ENCODE peak calls at places on chromosomes 5 and 9, in six cellular contexts. T is IMR-90, C is HepG2, S is SK-N-SH, B is K562, E is GM12878. X is an unnamed sample.

GRCh38 chr9:81423589-81424326 is 265.6 kb downstream of the TLE1 start:
- DNase-seq in E (no peak), T (peak; percentile 1), B (no peak), S (no peak), C (no peak), X (no peak)

GRCh38 chr9:135418161-135418560 is 61.4 kb upstream of the PPP1R26 start:
- DNase-seq in C (no peak), B (no peak), T (no peak), E (no peak), S (no peak), X (no peak)

GRCh38 chr9:127049044-127049443 is 73.4 kb downstream of the ANGPTL2 start:
- DNase-seq in T (peak; percentile 97), C (no peak), E (peak; percentile 69), S (no peak), B (no peak), X (peak; percentile 7)

GRCh38 chr5:80125962-80126480 is 90.9 kb downstream of the THBS4 start:
- DNase-seq in S (no peak), E (peak; percentile 93), B (no peak), T (peak; percentile 48), C (no peak), X (no peak)

GRCh38 chr9:127878001-127878651 is 651 bp upstream of the AK1 start:
- DNase-seq in E (no peak), S (no peak), B (peak; percentile 69), T (no peak), C (no peak), X (no peak)

GRCh38 chr9:114157516-114158176 is 2.3 kb downstream of the COL27A1 start:
- DNase-seq in C (no peak), S (no peak), T (peak; percentile 69), B (no peak), E (no peak), X (no peak)

GRCh38 chr5:90434116-90434714 is 24.7 kb upstream of the CETN3 start:
- DNase-seq in E (no peak), S (peak; percentile 25), C (peak; percentile 39), B (peak; percentile 77), T (peak; percentile 45), X (peak; percentile 57)

GRCh38 chr5:17951392-17952169 is 317.3 kb downstream of the TAF11L14 start:
- DNase-seq in E (no peak), T (no peak), B (no peak), C (no peak), S (no peak), X (peak; percentile 52)

GRCh38 chr5:108238936-108239887 is 142.7 kb downstream of the FBXL17 start:
- DNase-seq in T (no peak), C (no peak), B (no peak), S (no peak), E (no peak), X (no peak)

GRCh38 chr9:104858271-104858670 is 69.7 kb downstream of the ABCA1 start:
- DNase-seq in E (no peak), B (no peak), T (peak; percentile 75), S (no peak), C (no peak), X (no peak)

GRCh38 chr5:5377780-5378179 is 44.7 kb upstream of the ICE1 start:
- DNase-seq in C (no peak), B (no peak), S (no peak), E (no peak), T (no peak), X (no peak)

GRCh38 chr5:121189569-121190305 is 661.9 kb upstream of the FTMT start:
- DNase-seq in T (peak; percentile 50), S (peak; percentile 6), B (peak; percentile 19), C (no peak), E (no peak), X (peak; percentile 19)

GRCh38 chr5:76050131-76050530 is 33.1 kb upstream of the SV2C start:
- DNase-seq in S (no peak), T (no peak), B (no peak), E (no peak), C (no peak), X (no peak)
- TF ChIP-seq SMC3 in S (no peak), T (no peak), B (no peak), E (no peak), C (no peak), X (no peak)

DNA sequence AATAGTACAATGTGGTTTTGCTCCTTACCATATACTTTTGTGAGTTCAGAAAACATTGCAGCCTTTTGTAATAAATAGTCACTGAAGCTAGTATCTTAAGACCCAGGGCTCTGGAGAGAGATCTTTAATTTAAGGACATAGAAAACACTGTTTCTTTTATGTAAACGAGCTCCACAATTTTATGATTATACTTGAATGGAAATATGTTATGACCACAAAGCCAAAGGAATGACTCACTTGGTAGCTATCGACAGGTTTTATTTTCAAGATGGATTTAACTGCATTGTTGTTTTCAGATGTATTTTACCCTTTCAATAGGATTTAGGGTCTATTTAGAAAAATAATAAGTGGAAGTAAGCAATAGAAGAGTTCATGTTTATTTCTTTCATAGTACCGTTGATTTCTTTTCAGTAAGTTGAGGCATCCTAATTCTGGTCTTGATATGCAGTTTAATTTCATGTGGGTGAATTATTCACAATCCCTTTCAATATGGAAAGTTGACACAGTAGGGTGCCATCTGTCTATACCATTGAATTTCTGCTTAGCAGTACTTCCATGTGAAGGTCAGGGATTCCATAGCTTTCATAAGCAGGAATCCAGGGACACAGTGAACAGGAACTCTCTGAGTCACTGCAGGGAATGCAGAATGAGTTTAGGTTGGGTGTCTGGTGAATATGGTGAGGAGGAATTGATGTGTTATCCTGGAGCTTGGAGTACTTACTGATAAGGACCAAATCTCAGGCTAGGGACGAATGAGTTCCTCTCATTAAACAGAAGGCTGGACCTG is 157.6 kb downstream of the CD180 start:
- DNase-seq in C (peak; percentile 31), E (no peak), B (no peak), T (peak; percentile 88), S (no peak), X (peak; percentile 4)
- TF ChIP-seq SMC3 in C (no peak), E (no peak), B (no peak), T (no peak), S (no peak), X (no peak)

GRCh38 chr9:88828018-88828417 is 163.2 kb upstream of the S1PR3 start:
- DNase-seq in B (no peak), T (no peak), E (no peak), S (peak; percentile 67), C (no peak), X (no peak)
- TF ChIP-seq SMC3 in B (no peak), T (no peak), E (no peak), S (no peak), C (no peak), X (no peak)

GRCh38 chr5:171630047-171630669 is 155.5 kb upstream of the SMIM23 start:
- DNase-seq in B (peak; percentile 58), C (no peak), S (peak; percentile 91), T (peak; percentile 52), E (no peak), X (peak; percentile 71)
- TF ChIP-seq SMC3 in B (peak; percentile 45), C (no peak), S (peak; percentile 73), T (peak; percentile 67), E (no peak), X (peak; percentile 83)

GRCh38 chr5:53557386-53557785 is 3.1 kb upstream of the NDUFS4 start:
- DNase-seq in E (no peak), B (no peak), S (no peak), C (no peak), T (peak; percentile 80), X (no peak)
- TF ChIP-seq SMC3 in E (no peak), B (no peak), S (no peak), C (no peak), T (no peak), X (no peak)

DNA sequence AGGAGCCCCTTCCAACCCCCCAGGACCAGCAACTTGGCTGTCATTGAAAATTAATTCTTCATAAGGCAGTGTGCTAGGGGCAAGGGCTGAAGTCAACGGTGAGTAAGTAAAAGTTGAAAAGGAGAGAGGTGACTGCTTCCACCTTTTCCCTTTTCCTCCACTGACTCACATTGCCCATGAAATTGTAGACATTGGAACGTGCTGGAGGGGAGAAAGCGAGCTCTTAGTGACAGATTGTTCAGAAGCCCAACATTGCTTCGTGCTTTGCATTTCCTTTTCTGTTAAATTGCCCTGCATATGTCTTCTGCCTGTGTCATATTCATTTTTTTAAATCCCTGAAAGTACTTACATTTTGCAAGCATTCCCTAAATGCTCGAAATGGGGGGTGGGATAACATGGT is 19.0 kb downstream of the GLRA1 start:
- DNase-seq in C (no peak), B (no peak), T (no peak), E (no peak), S (no peak), X (no peak)
- TF ChIP-seq SMC3 in C (no peak), B (no peak), T (no peak), E (no peak), S (no peak), X (no peak)

DNA sequence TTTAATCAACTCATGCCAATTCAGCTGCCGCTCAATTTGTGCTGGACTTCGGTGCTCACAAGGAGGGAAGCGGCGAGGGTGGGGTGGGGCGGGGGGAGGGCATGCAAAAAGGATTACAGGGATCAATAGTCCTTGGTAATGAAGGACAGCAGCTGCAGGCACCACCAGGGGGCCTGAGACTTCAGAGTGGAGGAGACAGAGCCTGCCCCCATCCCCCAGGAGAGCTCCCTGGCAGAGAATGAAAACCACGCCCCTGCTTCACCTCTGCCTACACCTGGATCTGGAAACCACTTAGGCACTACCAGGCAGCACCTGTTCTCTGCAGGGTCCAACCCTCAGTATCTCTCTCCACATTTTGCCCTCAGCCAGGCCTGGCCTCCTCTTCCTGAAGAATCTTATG is 155.6 kb downstream of the TRIM32 start:
- DNase-seq in T (no peak), C (peak; percentile 6), S (no peak), E (no peak), B (no peak), X (no peak)
- TF ChIP-seq SMC3 in T (no peak), C (no peak), S (no peak), E (no peak), B (no peak), X (no peak)

DNA sequence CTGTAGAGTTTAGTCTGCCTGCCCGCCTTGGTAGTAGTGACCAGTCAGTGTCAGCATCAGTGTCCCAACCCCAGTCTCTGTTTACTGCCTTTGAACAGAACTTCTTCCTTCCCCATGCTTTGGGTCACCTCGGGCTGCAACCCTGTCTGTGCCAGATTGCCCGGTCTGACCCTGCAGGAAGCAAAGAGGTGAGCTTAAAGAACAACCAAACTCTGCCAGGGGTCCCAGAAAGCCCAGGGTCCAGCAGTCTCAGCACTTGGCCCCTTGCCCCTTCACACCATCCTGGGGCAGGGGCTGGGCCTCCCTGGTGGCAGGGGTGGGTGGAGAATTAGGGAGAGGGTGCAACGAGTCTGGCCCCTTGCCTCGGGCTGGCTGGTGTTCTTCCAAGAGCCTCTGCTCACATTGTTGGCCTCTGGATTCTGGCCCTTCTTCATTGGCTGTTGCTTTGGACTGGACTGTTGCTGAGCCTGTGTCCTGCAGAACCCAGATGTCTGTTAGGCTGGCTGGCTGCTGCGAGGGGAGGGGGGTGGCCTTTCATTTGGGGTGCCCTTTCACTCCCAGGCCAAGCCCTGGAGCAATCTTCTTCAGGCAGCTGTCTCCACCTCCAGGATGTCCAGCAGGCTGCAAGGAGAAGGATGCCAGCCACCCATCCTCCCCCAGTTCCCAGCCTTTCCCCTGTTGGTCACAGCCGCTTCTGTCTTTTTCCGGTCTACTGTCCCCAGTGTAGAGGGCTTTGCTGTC is 51.2 kb downstream of the SAR1B start:
- DNase-seq in B (peak; percentile 10), S (peak; percentile 42), E (no peak), C (no peak), T (no peak), X (no peak)
- TF ChIP-seq SMC3 in B (no peak), S (no peak), E (no peak), C (no peak), T (no peak), X (no peak)

X was measured in A549.